ENCODE peak calls at places on chromosomes 11 and 22, in seven cellular contexts. R is OCI-LY7, X is transverse colon, J is colonic mucosa, F is body of pancreas, N is PC-3, W is uterus. D is an unnamed sample.

GRCh38 chr22:29633514-29634312 is 30.3 kb downstream of the NF2 start:
- DNase-seq in R (no peak), X (no peak), J (no peak), F (no peak), N (peak; percentile 75), W (no peak), D (no peak)

GRCh38 chr11:4645974-4646373 is 2.2 kb downstream of the OR51E1 start:
- DNase-seq in R (no peak), X (no peak), J (no peak), F (no peak), N (no peak), W (no peak), D (peak; percentile 73)

GRCh38 chr11:1844221-1845094 is 5.7 kb downstream of the TNNI2 start:
- DNase-seq in R (no peak), X (peak; percentile 67), J (peak; percentile 70), F (no peak), N (no peak), W (no peak), D (no peak)

GRCh38 chr11:111909378-111909777 is 2.2 kb downstream of the CRYAB start:
- DNase-seq in R (no peak), X (no peak), J (no peak), F (no peak), N (no peak), W (no peak), D (no peak)

GRCh38 chr22:44304354-44304753 is 8.4 kb downstream of the SHISAL1 start:
- DNase-seq in R (no peak), X (no peak), J (no peak), F (no peak), N (peak; percentile 11), W (peak; percentile 79), D (no peak)

GRCh38 chr22:49084203-49084602 is 743.5 kb downstream of the BRD1 start:
- DNase-seq in R (no peak), X (no peak), J (no peak), F (no peak), N (peak; percentile 2), W (no peak), D (no peak)

GRCh38 chr11:44621140-44621681 is 55.7 kb downstream of the CD82 start:
- DNase-seq in R (peak; percentile 62), X (peak; percentile 77), J (peak; percentile 74), F (peak; percentile 55), N (peak; percentile 72), W (peak; percentile 72), D (peak; percentile 77)

GRCh38 chr11:67439321-67440228 is 2.1 kb upstream of the PTPRCAP start:
- DNase-seq in R (no peak), X (peak; percentile 62), J (peak; percentile 61), F (peak; percentile 49), N (peak; percentile 36), W (peak; percentile 62), D (peak; percentile 55)

GRCh38 chr11:123481647-123482046 is 51.6 kb downstream of the GRAMD1B start:
- DNase-seq in R (no peak), X (no peak), J (no peak), F (no peak), N (no peak), W (no peak), D (no peak)

GRCh38 chr11:33015621-33016551 is at the start of gene DEPDC7:
- DNase-seq in R (peak; percentile 43), X (peak; percentile 90), J (peak; percentile 95), F (peak; percentile 93), N (no peak), W (peak; percentile 81), D (peak; percentile 69)

GRCh38 chr11:122804161-122804560 is 34.1 kb upstream of the CRTAM start:
- DNase-seq in R (no peak), X (no peak), J (no peak), F (no peak), N (peak; percentile 81), W (no peak), D (no peak)

GRCh38 chr22:35587447-35587870 is 29.7 kb downstream of the MB start:
- DNase-seq in R (no peak), X (peak; percentile 60), J (no peak), F (peak; percentile 79), N (peak; percentile 71), W (peak; percentile 48), D (peak; percentile 99)

GRCh38 chr11:57459112-57460016 is 964 bp upstream of the RTN4RL2 start:
- DNase-seq in R (peak; percentile 58), X (no peak), J (no peak), F (no peak), N (peak; percentile 36), W (no peak), D (no peak)

GRCh38 chr22:35684270-35684700 is 33.4 kb upstream of the APOL5 start:
- DNase-seq in R (peak; percentile 49), X (no peak), J (peak; percentile 30), F (peak; percentile 18), N (no peak), W (peak; percentile 32), D (no peak)

GRCh38 chr11:10305262-10305963 is 540 bp downstream of the ADM start:
- DNase-seq in R (no peak), X (peak; percentile 51), J (peak; percentile 60), F (peak; percentile 39), N (peak; percentile 36), W (peak; percentile 42), D (peak; percentile 44)

GRCh38 chr11:134261626-134262488 is 8.5 kb downstream of the ACAD8 start:
- DNase-seq in R (peak; percentile 44), X (no peak), J (no peak), F (no peak), N (peak; percentile 65), W (no peak), D (no peak)

GRCh38 chr11:58965246-58965985 is 26.1 kb downstream of the GLYATL1 start:
- DNase-seq in R (no peak), X (no peak), J (no peak), F (no peak), N (no peak), W (no peak), D (no peak)

GRCh38 chr11:99988105-99988907 is 698.8 kb upstream of the ARHGAP42 start:
- DNase-seq in R (no peak), X (no peak), J (no peak), F (no peak), N (no peak), W (no peak), D (no peak)

GRCh38 chr11:36009469-36009868 is 65.6 kb downstream of the LDLRAD3 start:
- DNase-seq in R (no peak), X (no peak), J (no peak), F (no peak), N (peak; percentile 69), W (no peak), D (no peak)

DNA sequence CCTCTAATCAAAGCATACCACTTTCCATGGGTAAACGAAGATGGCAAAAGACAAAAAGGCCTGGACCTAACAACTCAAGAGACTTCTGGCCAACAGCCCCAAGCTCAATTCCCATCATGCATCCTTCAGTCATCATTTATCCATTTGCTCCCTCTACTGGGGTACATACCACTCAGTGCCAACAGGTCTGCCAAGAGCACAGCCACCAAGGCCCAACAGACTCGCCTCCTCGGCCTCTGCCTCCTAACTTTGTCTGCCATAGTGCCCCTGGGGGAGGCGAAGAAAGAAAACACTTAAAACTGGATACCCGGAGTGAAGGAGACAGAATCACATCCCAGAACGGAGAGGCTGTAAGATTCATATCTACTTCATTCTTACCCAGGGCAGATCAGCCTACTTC is 1.1 kb downstream of the HYOU1 start:
- DNase-seq in R (peak; percentile 59), X (no peak), J (no peak), F (no peak), N (peak; percentile 52), W (no peak), D (no peak)
- TF ChIP-seq CTCF in R (peak; percentile 65), X (no peak), J (no peak), F (no peak), N (peak; percentile 57), W (no peak), D (no peak)

DNA sequence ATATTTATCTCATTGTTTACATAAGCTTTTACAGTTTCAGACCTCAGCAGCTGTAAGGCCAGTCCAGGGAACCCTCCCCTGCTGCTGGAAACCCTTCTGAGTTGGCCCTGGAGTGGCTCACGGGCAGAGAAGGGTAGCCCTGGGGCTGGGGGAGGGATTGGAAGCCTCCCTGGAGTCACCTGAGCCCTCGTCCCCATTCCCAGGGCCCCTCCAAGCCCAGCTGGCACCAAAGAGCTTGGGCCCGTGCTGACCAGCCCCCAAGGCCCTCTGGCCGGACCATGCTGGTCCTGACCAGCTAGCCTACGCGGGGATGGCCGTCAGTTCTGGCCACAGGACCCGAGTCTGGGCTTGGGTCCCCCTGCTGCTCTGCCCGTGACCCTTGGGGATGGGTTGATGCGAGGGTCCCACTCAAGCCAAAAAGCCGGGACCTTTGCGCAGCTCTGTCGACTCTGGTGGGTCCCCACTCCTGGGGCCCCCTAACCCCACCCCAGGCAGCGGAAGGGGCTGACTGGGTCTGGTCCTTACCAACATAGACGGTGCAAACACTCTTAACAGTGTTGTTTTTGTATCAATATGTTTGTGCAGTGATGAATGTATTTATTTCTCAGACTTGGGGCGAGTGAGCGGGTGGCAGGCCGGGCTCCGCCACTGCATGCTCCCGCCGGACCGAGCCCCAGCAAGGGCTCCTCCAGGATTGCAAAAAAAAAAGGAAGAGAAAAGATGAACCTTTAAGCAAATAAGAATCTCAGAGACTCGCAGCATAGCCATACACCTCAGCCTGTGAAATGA is 17.5 kb upstream of the TMEM191C start:
- DNase-seq in R (no peak), X (no peak), J (peak; percentile 14), F (peak; percentile 6), N (no peak), W (peak; percentile 9), D (no peak)
- H3K4me1 ChIP-seq in R (no peaks in the 10 kb centered on the region), X (no peaks in the 10 kb centered on the region), J (no peaks in the 10 kb centered on the region), F (peaks cover 21% of the 10 kb centered on the region), N (no peaks in the 10 kb centered on the region), W (no peaks in the 10 kb centered on the region), D (peaks cover 19% of the 10 kb centered on the region)

GRCh38 chr11:74633406-74634393 is 41.3 kb downstream of the POLD3 start:
- DNase-seq in R (no peak), X (no peak), J (no peak), F (no peak), N (no peak), W (no peak), D (no peak)

GRCh38 chr11:74636633-74637184 is 44.3 kb downstream of the POLD3 start:
- DNase-seq in R (no peak), X (no peak), J (no peak), F (no peak), N (peak; percentile 80), W (no peak), D (no peak)

GRCh38 chr11:74630043-74630442 is 37.7 kb downstream of the POLD3 start:
- DNase-seq in R (no peak), X (no peak), J (no peak), F (no peak), N (no peak), W (no peak), D (no peak)

GRCh38 chr11:74639533-74639932 is 47.2 kb downstream of the POLD3 start:
- DNase-seq in R (no peak), X (no peak), J (no peak), F (peak; percentile 19), N (no peak), W (no peak), D (no peak)

DNA sequence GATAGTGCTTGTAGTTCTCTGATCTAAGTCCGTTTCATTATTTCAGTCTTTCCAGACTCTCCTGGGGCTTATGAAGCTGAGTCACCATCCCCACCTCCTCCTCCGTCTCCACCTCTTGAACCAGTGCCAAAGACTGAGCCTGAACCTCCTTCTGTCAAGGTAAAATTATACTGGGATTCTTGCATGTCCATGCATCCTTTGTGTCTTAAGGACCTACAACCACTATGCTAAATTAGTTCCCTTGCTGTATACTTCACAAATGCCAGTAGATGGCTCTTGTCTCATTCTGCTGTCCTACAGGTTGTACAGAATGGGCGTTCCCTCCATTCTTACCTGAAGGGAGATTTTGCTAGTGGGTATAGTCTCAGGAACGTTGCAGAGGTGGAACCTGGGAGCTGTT is 42.2 kb downstream of the POLD3 start:
- DNase-seq in R (no peak), X (peak; percentile 14), J (peak; percentile 39), F (peak; percentile 40), N (peak; percentile 81), W (peak; percentile 69), D (peak; percentile 30)
- TF ChIP-seq CTCF in R (peak; percentile 43), X (no peak), J (no peak), F (peak; percentile 50), N (peak; percentile 87), W (peak; percentile 40), D (peak; percentile 10)

GRCh38 chr11:130830563-130830950 is 85.7 kb downstream of the SNX19 start:
- DNase-seq in R (no peak), X (no peak), J (no peak), F (no peak), N (no peak), W (peak; percentile 34), D (no peak)
- H3K4me1 ChIP-seq in R (no peaks in the 10 kb centered on the region), X (no peaks in the 10 kb centered on the region), J (no peaks in the 10 kb centered on the region), F (no peaks in the 10 kb centered on the region), N (peaks cover 23% of the 10 kb centered on the region), W (peaks cover 11% of the 10 kb centered on the region), D (peaks cover 7% of the 10 kb centered on the region)